ENCODE peak calls at places on chromosomes 16 and 17, in six cellular contexts. A is brain microvascular endothelial cell; L is AG09309; R is IMR-90; B is effector memory CD4-positive, alpha-beta T cell; W is astrocyte of the cerebellum. S is an unnamed sample.

GRCh38 chr16:66036775-66037715 is 329.4 kb upstream of the CDH5 start:
- DNase-seq in A (no peak), L (peak), R (no peak), B (no peak), W (peak), S (no peak)

GRCh38 chr17:63622571-63623390 is 564 bp downstream of the MAP3K3 start:
- DNase-seq in A (peak), L (no peak), R (peak), B (peak), W (no peak), S (no peak)

GRCh38 chr17:78687944-78688343 is 94.1 kb downstream of the CYTH1 start:
- DNase-seq in A (no peak), L (no peak), R (no peak), B (no peak), W (no peak), S (no peak)

GRCh38 chr17:40707720-40708119 is 4.2 kb upstream of the KRT24 start:
- DNase-seq in A (no peak), L (no peak), R (no peak), B (no peak), W (no peak), S (no peak)

GRCh38 chr17:13862341-13862740 is 207.0 kb upstream of the COX10 start:
- DNase-seq in A (no peak), L (no peak), R (no peak), B (no peak), W (no peak), S (no peak)

GRCh38 chr17:36524428-36524876 is 10.2 kb downstream of the MYO19 start:
- DNase-seq in A (no peak), L (no peak), R (peak), B (no peak), W (no peak), S (no peak)

GRCh38 chr17:50596191-50597037 is 35.9 kb downstream of the CACNA1G start:
- DNase-seq in A (no peak), L (no peak), R (no peak), B (no peak), W (no peak), S (no peak)

GRCh38 chr17:50767030-50767429 is 288 bp downstream of the ANKRD40CL start:
- DNase-seq in A (no peak), L (no peak), R (no peak), B (no peak), W (no peak), S (no peak)

GRCh38 chr17:13157656-13158055 is 139.8 kb upstream of the ELAC2 start:
- DNase-seq in A (no peak), L (no peak), R (no peak), B (no peak), W (no peak), S (no peak)

GRCh38 chr17:51228177-51228576 is 31.7 kb downstream of the MBTD1 start:
- DNase-seq in A (peak), L (peak), R (peak), B (no peak), W (peak), S (no peak)

GRCh38 chr17:43952724-43953666 is 745 bp downstream of the PYY start:
- DNase-seq in A (no peak), L (no peak), R (no peak), B (no peak), W (no peak), S (no peak)

GRCh38 chr17:77810536-77810935 is 148.0 kb upstream of the TNRC6C start:
- DNase-seq in A (peak), L (no peak), R (peak), B (no peak), W (peak), S (no peak)

GRCh38 chr16:85674418-85674755 is 14.4 kb downstream of the GINS2 start:
- DNase-seq in A (no peak), L (no peak), R (no peak), B (no peak), W (no peak), S (no peak)

GRCh38 chr16:50313596-50314483 is 47.5 kb downstream of the ADCY7 start:
- DNase-seq in A (peak), L (no peak), R (peak), B (no peak), W (no peak), S (no peak)

GRCh38 chr16:30997000-30997886 is 12.2 kb downstream of the HSD3B7 start:
- DNase-seq in A (peak), L (no peak), R (peak), B (peak), W (no peak), S (no peak)

GRCh38 chr16:6016530-6017184 is 919.1 kb upstream of the EEF2KMT start:
- DNase-seq in A (peak), L (no peak), R (no peak), B (no peak), W (peak), S (peak)

GRCh38 chr17:49488612-49489011 is 6.5 kb upstream of the NGFR start:
- DNase-seq in A (no peak), L (no peak), R (no peak), B (no peak), W (no peak), S (no peak)

GRCh38 chr17:21379080-21379711 is 3.0 kb downstream of the KCNJ12 start:
- DNase-seq in A (no peak), L (no peak), R (no peak), B (no peak), W (no peak), S (no peak)

GRCh38 chr16:27025581-27025980 is 41.1 kb upstream of the C16orf82 start:
- DNase-seq in A (no peak), L (no peak), R (no peak), B (no peak), W (no peak), S (no peak)

GRCh38 chr16:27033281-27033680 is 33.4 kb upstream of the C16orf82 start:
- DNase-seq in A (no peak), L (no peak), R (no peak), B (no peak), W (no peak), S (no peak)

GRCh38 chr16:27028713-27029112 is 38.0 kb upstream of the C16orf82 start:
- DNase-seq in A (no peak), L (no peak), R (no peak), B (no peak), W (no peak), S (no peak)

GRCh38 chr16:27024010-27024409 is 42.7 kb upstream of the C16orf82 start:
- DNase-seq in A (no peak), L (no peak), R (no peak), B (no peak), W (no peak), S (no peak)

DNA sequence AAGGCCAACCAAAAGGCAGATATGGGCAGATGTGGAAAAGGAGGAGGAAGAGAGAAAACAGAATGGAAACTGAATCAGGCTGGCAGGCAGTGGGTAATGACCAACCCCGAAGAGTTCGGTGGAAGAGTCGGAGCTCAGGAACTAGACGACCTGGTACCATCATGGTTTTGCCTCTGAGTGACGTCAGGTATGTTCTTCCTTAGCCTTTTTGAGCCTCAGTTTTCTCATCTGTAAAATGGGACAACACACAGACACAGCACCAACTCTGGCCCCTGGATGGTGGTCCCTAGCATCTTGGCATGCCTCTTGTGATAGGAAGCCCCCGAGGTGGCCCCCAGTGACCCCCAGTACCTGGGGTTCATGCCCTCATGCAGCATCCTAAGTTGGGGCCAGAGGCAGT is 37.2 kb upstream of the C16orf82 start:
- DNase-seq in A (no peak), L (no peak), R (no peak), B (no peak), W (no peak), S (no peak)
- H3K4me3 ChIP-seq in A (no peak), L (no peak), R (no peak), B (no peak), W (no peak), S (no peak)

GRCh38 chr16:51545951-51546350 is 394.9 kb upstream of the SALL1 start:
- DNase-seq in A (no peak), L (no peak), R (no peak), B (no peak), W (no peak), S (no peak)
- H3K4me3 ChIP-seq in A (no peak), L (no peak), R (no peak), B (no peak), W (no peak), S (no peak)

GRCh38 chr17:4417129-4417667 is 16.5 kb upstream of the SPNS3 start:
- DNase-seq in A (no peak), L (no peak), R (no peak), B (no peak), W (no peak), S (no peak)

GRCh38 chr17:4409659-4410058 is 24.1 kb upstream of the SPNS3 start:
- DNase-seq in A (no peak), L (no peak), R (peak), B (no peak), W (no peak), S (no peak)

GRCh38 chr17:4411201-4411600 is 22.5 kb upstream of the SPNS3 start:
- DNase-seq in A (no peak), L (no peak), R (no peak), B (no peak), W (no peak), S (no peak)

GRCh38 chr17:4407851-4408250 is 25.9 kb upstream of the SPNS3 start:
- DNase-seq in A (no peak), L (no peak), R (no peak), B (no peak), W (no peak), S (no peak)

DNA sequence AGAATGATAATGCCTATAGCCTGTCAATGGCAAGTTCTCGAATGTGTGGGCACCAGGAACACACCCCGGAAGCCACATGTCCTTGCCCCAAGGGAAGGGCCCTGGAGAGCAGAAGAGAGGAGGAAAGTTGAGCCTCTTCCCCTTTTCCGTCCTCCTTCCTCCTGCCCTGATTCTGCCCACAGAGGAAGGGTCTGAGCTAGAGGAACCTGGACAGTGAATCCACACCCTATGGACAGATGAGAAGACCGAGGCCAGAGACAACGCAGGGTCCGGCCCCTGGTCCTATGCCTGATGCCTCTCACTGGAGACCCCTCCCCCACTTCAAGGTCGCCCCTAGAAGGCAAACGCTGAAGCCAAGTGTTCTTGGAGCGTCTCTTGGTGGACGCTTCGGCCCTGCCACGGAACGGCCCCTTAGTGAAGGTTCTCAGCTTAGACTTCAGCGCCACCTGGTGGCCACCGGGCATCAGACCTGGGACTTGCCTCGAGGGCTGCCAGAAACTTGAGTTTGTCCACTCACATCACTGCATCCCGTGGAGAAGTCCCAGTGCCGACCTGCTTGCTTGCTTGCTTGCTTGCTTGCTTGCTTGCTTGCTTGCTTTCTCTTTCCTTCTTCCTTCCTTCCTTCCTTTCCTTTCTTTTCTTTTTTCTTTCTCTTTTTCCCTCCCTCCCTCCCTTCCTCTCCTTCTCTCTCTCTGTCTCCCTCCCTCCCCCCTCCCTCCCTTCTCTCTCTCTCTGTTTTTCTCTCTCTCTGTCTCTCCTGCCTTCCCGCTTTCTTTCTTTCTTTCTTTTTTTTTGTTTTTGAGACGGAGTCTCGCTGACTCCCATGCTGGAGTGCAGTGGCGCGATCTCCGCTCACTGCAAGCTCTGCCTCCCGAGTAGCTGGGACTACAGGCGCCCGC is 20.6 kb upstream of the SPNS3 start:
- DNase-seq in A (peak), L (peak), R (peak), B (peak), W (peak), S (no peak)
- H3K4me3 ChIP-seq in A (no peak), L (no peak), R (no peak), B (no peak), W (no peak), S (no peak)

GRCh38 chr16:70432800-70433455 is 6.0 kb downstream of the ST3GAL2 start:
- DNase-seq in A (no peak), L (no peak), R (no peak), B (no peak), W (no peak), S (no peak)
- H3K4me3 ChIP-seq in A (no peak), L (no peak), R (no peak), B (no peak), W (no peak), S (no peak)

DNA sequence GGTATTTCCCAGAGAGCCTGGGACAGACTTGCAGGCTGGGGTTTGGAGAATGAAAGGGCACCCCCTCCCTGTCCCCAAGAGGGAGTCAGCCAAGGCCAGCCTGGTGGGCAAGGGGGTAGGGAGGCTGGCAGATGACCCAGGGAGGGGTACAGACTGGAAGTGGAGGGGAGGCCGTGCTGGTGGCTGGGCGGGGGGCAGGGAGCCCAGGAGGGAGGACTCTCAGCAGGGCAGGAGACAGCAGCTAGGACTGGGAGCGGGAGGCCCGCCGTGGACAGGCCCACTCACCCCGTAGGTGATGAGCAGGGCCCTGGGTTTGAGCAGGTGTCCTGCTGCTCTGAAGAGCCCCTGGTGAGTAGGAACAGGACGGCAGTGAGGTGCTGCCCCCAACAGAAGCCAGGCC is 1.1 kb downstream of the METTL26 start:
- DNase-seq in A (no peak), L (no peak), R (no peak), B (no peak), W (no peak), S (no peak)
- H3K4me3 ChIP-seq in A (peak), L (peak), R (peak), B (no peak), W (peak), S (no peak)

GRCh38 chr16:67748791-67749282 is 29.7 kb upstream of the GFOD2 start:
- DNase-seq in A (no peak), L (no peak), R (no peak), B (no peak), W (no peak), S (no peak)
- H3K4me3 ChIP-seq in A (no peak), L (no peak), R (no peak), B (no peak), W (no peak), S (no peak)

DNA sequence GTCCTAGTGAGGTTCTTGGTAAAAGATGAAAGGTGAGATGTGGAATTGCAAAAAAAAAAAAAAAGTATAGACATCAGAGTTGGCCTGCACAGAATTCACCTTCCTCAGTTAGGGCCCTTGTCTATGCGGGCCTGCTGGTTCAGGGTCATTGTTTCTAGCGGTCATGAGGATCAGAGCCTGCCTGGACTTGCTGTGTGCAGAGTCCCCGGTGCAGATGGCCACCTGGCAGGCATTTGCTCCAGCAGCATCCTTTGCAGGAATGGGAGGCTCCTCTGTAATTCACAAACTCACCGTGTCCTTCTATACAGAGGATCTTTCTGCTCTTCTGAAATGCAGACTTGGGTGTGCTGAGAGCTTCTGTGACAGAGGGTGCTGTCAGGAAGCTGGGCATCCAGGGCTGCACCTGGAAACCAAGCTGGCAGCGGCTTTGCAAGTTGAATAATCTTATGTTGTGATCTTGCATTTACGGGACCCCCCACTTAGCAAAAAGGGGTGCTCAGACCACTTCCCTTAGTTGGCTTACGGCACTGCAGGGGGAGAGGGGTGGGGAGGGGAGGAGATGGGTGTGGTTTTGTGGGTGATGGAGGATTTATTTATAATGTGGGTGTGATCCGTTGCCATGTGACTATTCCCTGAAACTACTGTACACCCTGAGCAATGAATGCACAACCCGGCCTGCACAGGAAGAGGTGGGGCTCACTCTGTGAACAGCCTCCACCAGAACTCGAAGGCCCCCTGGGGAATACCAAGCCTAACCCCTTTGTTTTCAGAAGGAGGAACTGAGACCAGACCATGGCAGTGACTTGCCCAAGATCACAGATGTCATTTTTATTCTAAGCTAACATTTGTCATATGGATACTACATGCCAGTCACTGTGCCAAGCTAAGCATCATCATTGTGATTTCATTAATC is 178.2 kb downstream of the PRKCB start:
- DNase-seq in A (no peak), L (no peak), R (no peak), B (peak), W (no peak), S (no peak)
- H3K4me3 ChIP-seq in A (no peak), L (no peak), R (no peak), B (peak), W (no peak), S (no peak)

GRCh38 chr17:58531661-58532554 is 17.5 kb upstream of the MTMR4 start:
- DNase-seq in A (no peak), L (no peak), R (peak), B (peak), W (no peak), S (no peak)

GRCh38 chr17:58531122-58531521 is 16.7 kb upstream of the MTMR4 start:
- DNase-seq in A (no peak), L (no peak), R (no peak), B (no peak), W (no peak), S (no peak)

GRCh38 chr17:58533616-58534188 is 19.3 kb upstream of the MTMR4 start:
- DNase-seq in A (no peak), L (no peak), R (no peak), B (no peak), W (no peak), S (no peak)

GRCh38 chr17:58534331-58534730 is 19.9 kb upstream of the MTMR4 start:
- DNase-seq in A (no peak), L (no peak), R (no peak), B (no peak), W (no peak), S (no peak)

GRCh38 chr17:58532555-58532951 is 18.1 kb upstream of the MTMR4 start:
- DNase-seq in A (no peak), L (no peak), R (no peak), B (no peak), W (no peak), S (no peak)
- H3K4me3 ChIP-seq in A (no peak), L (no peak), R (no peak), B (no peak), W (peak), S (no peak)

GRCh38 chr17:996554-997344 is at the start of gene TIMM22:
- DNase-seq in A (peak), L (peak), R (peak), B (peak), W (peak), S (peak)

GRCh38 chr17:1002412-1002753 is 5.5 kb downstream of the TIMM22 start:
- DNase-seq in A (peak), L (no peak), R (peak), B (no peak), W (no peak), S (no peak)

GRCh38 chr17:1001640-1002411 is 4.9 kb downstream of the TIMM22 start:
- DNase-seq in A (peak), L (no peak), R (peak), B (no peak), W (no peak), S (no peak)

GRCh38 chr17:1000597-1001490 is 3.9 kb downstream of the TIMM22 start:
- DNase-seq in A (peak), L (no peak), R (peak), B (no peak), W (no peak), S (no peak)

DNA sequence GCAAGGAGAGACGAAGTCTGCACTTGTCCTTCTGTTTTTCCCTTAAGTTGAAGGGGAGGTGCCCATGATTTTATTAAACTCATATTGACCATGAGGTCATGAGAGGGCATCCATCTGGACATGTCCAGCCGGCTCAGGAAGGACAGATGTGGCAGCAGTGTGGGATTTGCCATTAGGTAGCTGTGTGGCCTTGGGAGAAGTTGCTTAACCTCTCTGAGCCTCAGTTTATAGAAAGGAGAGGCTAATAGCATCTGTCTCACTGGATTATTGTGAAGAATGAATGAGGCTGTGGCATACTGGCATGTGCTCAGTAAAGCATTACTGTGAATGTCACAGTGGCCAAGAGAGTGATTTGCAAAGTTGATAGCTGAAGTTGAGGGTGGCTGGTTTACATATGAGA is 1.2 kb downstream of the TIMM22 start:
- DNase-seq in A (no peak), L (no peak), R (no peak), B (no peak), W (no peak), S (no peak)
- H3K4me3 ChIP-seq in A (peak), L (peak), R (peak), B (no peak), W (peak), S (peak)

DNA sequence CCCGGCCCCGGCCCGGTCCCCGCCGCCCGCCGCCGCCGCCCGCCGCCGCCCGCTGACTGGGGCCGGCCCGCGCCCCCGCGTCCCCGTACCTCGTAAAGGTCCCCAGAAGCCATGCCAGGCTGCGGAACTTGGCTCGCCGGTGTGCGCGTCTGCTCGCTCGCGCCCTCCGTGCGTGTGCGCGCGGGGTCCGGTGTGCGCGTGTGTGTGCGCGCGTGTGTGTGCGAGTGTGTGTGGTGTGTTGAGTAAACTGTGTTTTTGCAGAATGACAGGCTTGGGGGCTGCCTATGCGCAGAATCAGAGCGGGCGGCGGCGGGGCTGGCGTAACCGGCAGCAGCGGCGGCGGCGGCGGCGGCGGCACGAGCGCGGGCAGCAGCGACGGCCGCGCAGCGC is 342 bp downstream of the CDYL2 start:
- DNase-seq in A (peak), L (peak), R (peak), B (no peak), W (peak), S (no peak)
- H3K4me3 ChIP-seq in A (peak), L (peak), R (peak), B (peak), W (peak), S (peak)